ENCODE peak calls at places on chromosomes 5 and 9, in seven cellular contexts. E is PC-9, G is AG04449, M is Calu3, V is GM23338, O is activated B cell treated with CpG ODN at 0.5 μM for 24 hours, Y is fibroblast of lung. X is an unnamed sample.

GRCh38 chr5:163682226-163682625 is 176.8 kb downstream of the MAT2B start:
- DNase-seq in E (no peak), G (no peak), M (no peak), V (no peak), O (no peak), Y (peak), X (no peak)

GRCh38 chr9:68714416-68715180 is 9.6 kb downstream of the PIP5K1B start:
- DNase-seq in E (no peak), G (no peak), M (no peak), V (no peak), O (no peak), Y (no peak), X (no peak)

GRCh38 chr9:106684940-106685695 is 177.8 kb upstream of the ZNF462 start:
- DNase-seq in E (no peak), G (no peak), M (no peak), V (peak), O (no peak), Y (no peak), X (no peak)

GRCh38 chr9:127351182-127352166 is 45.5 kb upstream of the SLC2A8 start:
- DNase-seq in E (no peak), G (no peak), M (no peak), V (no peak), O (no peak), Y (no peak), X (no peak)

GRCh38 chr5:141094481-141095262 is at the start of gene PCDHB2:
- DNase-seq in E (peak), G (no peak), M (no peak), V (peak), O (no peak), Y (peak), X (no peak)

GRCh38 chr5:38596997-38597396 is 40.6 kb upstream of the LIFR start:
- DNase-seq in E (no peak), G (no peak), M (no peak), V (no peak), O (no peak), Y (no peak), X (no peak)

GRCh38 chr9:99485461-99485860 is 263.4 kb downstream of the SEC61B start:
- DNase-seq in E (no peak), G (peak), M (no peak), V (no peak), O (no peak), Y (peak), X (no peak)

GRCh38 chr5:9231842-9232241 is 314.0 kb downstream of the SEMA5A start:
- DNase-seq in E (no peak), G (no peak), M (no peak), V (no peak), O (no peak), Y (no peak), X (no peak)

GRCh38 chr9:85741112-85741874 is 461 bp downstream of the AGTPBP1 start:
- DNase-seq in E (peak), G (no peak), M (no peak), V (peak), O (no peak), Y (peak), X (peak)

GRCh38 chr5:58407042-58407709 is 52.7 kb downstream of the PLK2 start:
- DNase-seq in E (peak), G (peak), M (no peak), V (peak), O (no peak), Y (peak), X (no peak)

GRCh38 chr5:125655156-125655555 is 768.1 kb upstream of the GRAMD2B start:
- DNase-seq in E (no peak), G (no peak), M (no peak), V (no peak), O (no peak), Y (no peak), X (no peak)

GRCh38 chr9:800561-800960 is 40.9 kb upstream of the DMRT1 start:
- DNase-seq in E (no peak), G (no peak), M (no peak), V (no peak), O (no peak), Y (no peak), X (no peak)

GRCh38 chr9:138071731-138072130 is 194.1 kb downstream of the CACNA1B start:
- DNase-seq in E (no peak), G (no peak), M (no peak), V (no peak), O (no peak), Y (no peak), X (peak)

GRCh38 chr5:169176686-169177430 is 124.1 kb downstream of the SLIT3 start:
- DNase-seq in E (no peak), G (no peak), M (no peak), V (no peak), O (no peak), Y (no peak), X (no peak)

GRCh38 chr5:138610468-138611294 is 35.5 kb upstream of the HSPA9 start:
- DNase-seq in E (no peak), G (no peak), M (no peak), V (peak), O (no peak), Y (peak), X (no peak)

GRCh38 chr5:132184588-132184987 is 43.1 kb downstream of the P4HA2 start:
- DNase-seq in E (no peak), G (no peak), M (peak), V (peak), O (no peak), Y (no peak), X (no peak)

GRCh38 chr5:64923151-64923685 is 154.5 kb downstream of the CWC27 start:
- DNase-seq in E (no peak), G (peak), M (no peak), V (peak), O (no peak), Y (peak), X (no peak)

GRCh38 chr5:172620506-172620905 is 20.6 kb upstream of the NEURL1B start:
- DNase-seq in E (no peak), G (no peak), M (no peak), V (no peak), O (no peak), Y (no peak), X (no peak)

GRCh38 chr5:33793836-33794549 is 97.8 kb downstream of the ADAMTS12 start:
- DNase-seq in E (no peak), G (no peak), M (no peak), V (peak), O (no peak), Y (no peak), X (no peak)

GRCh38 chr5:60929024-60929423 is 15.8 kb downstream of the ERCC8 start:
- DNase-seq in E (no peak), G (no peak), M (no peak), V (peak), O (no peak), Y (peak), X (no peak)
- TF ChIP-seq CTCF in E (peak), G (no peak), M (peak), V (peak), O (no peak), Y (no peak), X (peak)

GRCh38 chr5:92644271-92644886 is 936.6 kb downstream of the NR2F1-AS1 start:
- DNase-seq in E (no peak), G (no peak), M (no peak), V (peak), O (no peak), Y (no peak), X (no peak)
- TF ChIP-seq CTCF in E (no peak), G (no peak), M (no peak), V (peak), O (no peak), Y (no peak), X (peak)

GRCh38 chr9:3441197-3441816 is 84.5 kb downstream of the RFX3 start:
- DNase-seq in E (peak), G (peak), M (peak), V (peak), O (no peak), Y (peak), X (no peak)
- TF ChIP-seq CTCF in E (peak), G (peak), M (peak), V (peak), O (no peak), Y (peak), X (peak)

GRCh38 chr5:173629628-173630027 is 13.2 kb upstream of the BOD1 start:
- DNase-seq in E (no peak), G (no peak), M (peak), V (peak), O (no peak), Y (no peak), X (no peak)
- TF ChIP-seq CTCF in E (peak), G (peak), M (peak), V (peak), O (no peak), Y (no peak), X (peak)